ENCODE peak calls at places on chromosome 18, in four cellular contexts. C is colonic mucosa, L is endodermal cell, E is mesendoderm. F is an unnamed sample.

GRCh38 chr18:45481846-45482245 is 133.4 kb upstream of the SLC14A2 start:
- DNase-seq in C (no peak), L (no peak), E (no peak), F (no peak)

GRCh38 chr18:59266459-59266858 is 6.8 kb downstream of the RAX start:
- DNase-seq in C (no peak), L (no peak), E (no peak), F (no peak)

GRCh38 chr18:61901334-61901986 is 8.7 kb upstream of the RNF152 start:
- DNase-seq in C (peak), L (peak), E (peak), F (peak)

GRCh38 chr18:67705748-67706147 is 189.2 kb upstream of the DSEL start:
- DNase-seq in C (no peak), L (peak), E (peak), F (peak)

GRCh38 chr18:55319517-55319905 is 268.5 kb downstream of the TCF4 start:
- DNase-seq in C (no peak), L (no peak), E (no peak), F (no peak)

GRCh38 chr18:31213641-31214040 is 51.0 kb upstream of the DSC1 start:
- DNase-seq in C (no peak), L (no peak), E (no peak), F (no peak)

GRCh38 chr18:13429016-13429415 is 210.5 kb downstream of the LDLRAD4 start:
- DNase-seq in C (no peak), L (no peak), E (no peak), F (no peak)

GRCh38 chr18:70190529-70190928 is 15.0 kb downstream of the RTTN start:
- DNase-seq in C (no peak), L (no peak), E (no peak), F (no peak)

GRCh38 chr18:79863946-79864725 is 66.4 kb downstream of the KCNG2 start:
- DNase-seq in C (peak), L (peak), E (no peak), F (no peak)

GRCh38 chr18:45715212-45715780 is 8.7 kb upstream of the SLC14A1 start:
- DNase-seq in C (no peak), L (peak), E (peak), F (no peak)

GRCh38 chr18:2912357-2913299 is 65.8 kb downstream of the EMILIN2 start:
- DNase-seq in C (no peak), L (peak), E (no peak), F (no peak)

GRCh38 chr18:56067216-56067611 is 479.2 kb upstream of the TCF4 start:
- DNase-seq in C (no peak), L (no peak), E (no peak), F (no peak)

GRCh38 chr18:12911025-12911927 is 27.2 kb upstream of the PTPN2 start:
- DNase-seq in C (no peak), L (peak), E (peak), F (no peak)

GRCh38 chr18:28248653-28249052 is 71.7 kb upstream of the CDH2 start:
- DNase-seq in C (no peak), L (no peak), E (peak), F (no peak)

GRCh38 chr18:76821875-76822509 is 365 bp upstream of the ZNF236 start:
- DNase-seq in C (peak), L (peak), E (peak), F (peak)

GRCh38 chr18:67261931-67262552 is 254.5 kb downstream of the DSEL start:
- DNase-seq in C (no peak), L (no peak), E (no peak), F (no peak)

GRCh38 chr18:12087483-12087960 is 6.1 kb upstream of the ANKRD62 start:
- DNase-seq in C (no peak), L (no peak), E (no peak), F (no peak)

GRCh38 chr18:40553029-40553428 is 1402.0 kb upstream of the PIK3C3 start:
- DNase-seq in C (no peak), L (no peak), E (no peak), F (no peak)

GRCh38 chr18:28003451-28003850 is 173.5 kb downstream of the CDH2 start:
- DNase-seq in C (no peak), L (no peak), E (no peak), F (no peak)

GRCh38 chr18:73124165-73124564 is 256.4 kb upstream of the NETO1 start:
- DNase-seq in C (no peak), L (no peak), E (no peak), F (no peak)

GRCh38 chr18:39209173-39209572 is 1643.6 kb upstream of the CELF4 start:
- DNase-seq in C (no peak), L (no peak), E (no peak), F (no peak)

GRCh38 chr18:45378308-45378707 is 237.0 kb upstream of the SLC14A2 start:
- DNase-seq in C (no peak), L (no peak), E (no peak), F (no peak)

GRCh38 chr18:45588831-45589558 is 26.3 kb upstream of the SLC14A2 start:
- DNase-seq in C (no peak), L (no peak), E (no peak), F (no peak)

GRCh38 chr18:46916551-46917107 is 678 bp downstream of the PIAS2 start:
- DNase-seq in C (peak), L (peak), E (peak), F (no peak)

GRCh38 chr18:4200399-4200798 is 254.7 kb downstream of the DLGAP1 start:
- DNase-seq in C (no peak), L (no peak), E (no peak), F (no peak)

GRCh38 chr18:68922392-68922791 is 124.5 kb downstream of the CCDC102B start:
- DNase-seq in C (no peak), L (no peak), E (no peak), F (no peak)

GRCh38 chr18:25915907-25916306 is 174.5 kb downstream of the SS18 start:
- DNase-seq in C (no peak), L (no peak), E (peak), F (no peak)

GRCh38 chr18:47418746-47419145 is 167.3 kb upstream of the SKOR2 start:
- DNase-seq in C (no peak), L (no peak), E (peak), F (no peak)

GRCh38 chr18:40672590-40672989 is 1282.4 kb upstream of the PIK3C3 start:
- DNase-seq in C (no peak), L (peak), E (peak), F (peak)

GRCh38 chr18:59917422-59917821 is 17.6 kb downstream of the PMAIP1 start:
- DNase-seq in C (no peak), L (no peak), E (no peak), F (no peak)

GRCh38 chr18:74082476-74083070 is 65.1 kb downstream of the FBXO15 start:
- DNase-seq in C (peak), L (peak), E (peak), F (peak)

GRCh38 chr18:74331404-74331803 is 15.8 kb downstream of the C18orf63 start:
- DNase-seq in C (no peak), L (no peak), E (peak), F (peak)

GRCh38 chr18:79798346-79798998 is 734 bp downstream of the KCNG2 start:
- DNase-seq in C (no peak), L (peak), E (no peak), F (peak)

GRCh38 chr18:6561029-6561861 is 146.5 kb upstream of the L3MBTL4 start:
- DNase-seq in C (peak), L (peak), E (peak), F (peak)

GRCh38 chr18:32881009-32881408 is 108.2 kb upstream of the KLHL14 start:
- DNase-seq in C (no peak), L (no peak), E (no peak), F (no peak)

GRCh38 chr18:69400976-69401474 is 337 bp downstream of the DOK6 start:
- DNase-seq in C (no peak), L (peak), E (peak), F (peak)

GRCh38 chr18:5309888-5310470 is 14.5 kb upstream of the ZBTB14 start:
- DNase-seq in C (no peak), L (no peak), E (no peak), F (no peak)

GRCh38 chr18:43393174-43393573 is 115.9 kb upstream of the SYT4 start:
- DNase-seq in C (no peak), L (no peak), E (no peak), F (no peak)

GRCh38 chr18:73639788-73640187 is 507.8 kb downstream of the FBXO15 start:
- DNase-seq in C (no peak), L (no peak), E (no peak), F (no peak)

GRCh38 chr18:23451011-23451410 is 2.1 kb upstream of the RIOK3 start:
- DNase-seq in C (no peak), L (no peak), E (no peak), F (no peak)

GRCh38 chr18:23450022-23450421 is 3.1 kb upstream of the RIOK3 start:
- DNase-seq in C (no peak), L (no peak), E (peak), F (no peak)

GRCh38 chr18:23452728-23453656 is at the start of gene RIOK3:
- DNase-seq in C (peak), L (peak), E (peak), F (peak)

GRCh38 chr18:23452347-23452727 is 750 bp upstream of the RIOK3 start:
- DNase-seq in C (no peak), L (no peak), E (no peak), F (no peak)

DNA sequence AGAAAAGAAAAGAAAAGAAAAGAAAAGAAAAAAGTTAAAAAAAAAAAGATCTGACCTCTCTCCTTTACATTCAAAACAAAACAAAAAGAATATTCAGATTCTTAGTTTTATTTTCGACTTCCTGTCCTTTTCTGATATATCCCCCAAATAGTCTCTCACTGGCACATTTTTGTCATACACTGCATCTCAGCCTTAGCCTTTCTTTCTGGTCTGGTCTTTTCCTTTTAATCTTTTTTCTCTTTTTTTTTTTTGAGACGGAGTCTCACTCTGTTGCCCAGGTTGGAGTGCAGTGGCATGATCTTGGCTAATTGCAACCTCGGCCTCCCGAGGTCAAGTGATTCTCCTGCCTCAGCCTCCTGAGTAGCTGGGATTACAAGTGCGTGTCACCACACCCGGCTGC is 1.6 kb upstream of the RIOK3 start:
- DNase-seq in C (no peak), L (no peak), E (no peak), F (no peak)
- H3K9ac ChIP-seq in C (no peak), L (no peak), E (no peak), F (no peak)

DNA sequence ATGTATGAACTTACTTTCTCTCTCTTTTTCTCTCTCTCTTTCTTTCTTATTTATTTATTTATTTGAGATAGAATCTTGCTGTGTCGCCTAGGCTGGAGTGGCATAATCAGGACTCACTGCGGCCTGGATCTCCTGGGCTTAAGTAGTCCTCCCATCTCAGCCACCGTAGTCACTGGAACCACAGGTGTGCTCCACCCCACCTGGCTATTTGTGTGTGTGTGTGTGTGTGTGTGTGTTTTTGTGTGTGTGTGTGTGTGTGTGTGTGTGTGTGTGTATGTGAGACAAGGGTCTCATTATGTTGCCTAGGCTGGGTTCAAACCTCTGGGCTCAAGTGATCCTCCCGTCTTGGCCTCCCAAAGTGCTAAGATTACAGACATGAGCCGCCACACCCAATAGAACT is 64.3 kb downstream of the KIAA1328 start:
- DNase-seq in C (no peak), L (no peak), E (no peak), F (no peak)
- H3K4me3 ChIP-seq in C (no peak), L (no peak), E (no peak), F (no peak)

GRCh38 chr18:10235553-10235952 is 218.9 kb upstream of the APCDD1 start:
- DNase-seq in C (peak), L (no peak), E (no peak), F (no peak)

GRCh38 chr18:10239138-10239537 is 215.3 kb upstream of the APCDD1 start:
- DNase-seq in C (no peak), L (no peak), E (no peak), F (no peak)

GRCh38 chr18:10241571-10241970 is 212.9 kb upstream of the APCDD1 start:
- DNase-seq in C (no peak), L (no peak), E (no peak), F (no peak)

GRCh38 chr18:10242922-10243680 is 211.3 kb upstream of the APCDD1 start:
- DNase-seq in C (no peak), L (peak), E (peak), F (peak)

DNA sequence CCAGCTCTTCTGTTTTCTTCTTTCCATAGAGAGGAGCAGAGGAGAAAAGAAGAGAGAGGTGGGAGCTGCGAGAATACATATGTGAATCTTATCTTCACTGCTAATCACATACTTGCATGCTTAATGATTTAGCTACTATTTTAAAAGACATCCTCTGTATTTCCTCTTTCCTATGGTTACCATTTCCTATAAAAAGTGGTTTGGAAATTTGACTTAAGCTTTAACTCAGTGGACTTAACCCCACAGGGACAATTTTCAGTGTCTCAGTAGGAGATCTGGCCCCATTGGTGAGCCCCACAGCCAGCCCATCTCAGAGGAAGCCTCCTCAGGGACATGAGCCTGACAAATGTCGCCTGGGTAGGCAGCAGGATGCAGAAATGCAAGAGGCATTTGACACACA is 214.2 kb upstream of the APCDD1 start:
- DNase-seq in C (no peak), L (no peak), E (peak), F (no peak)
- H3K9ac ChIP-seq in C (no peak), L (no peak), E (no peak), F (no peak)

DNA sequence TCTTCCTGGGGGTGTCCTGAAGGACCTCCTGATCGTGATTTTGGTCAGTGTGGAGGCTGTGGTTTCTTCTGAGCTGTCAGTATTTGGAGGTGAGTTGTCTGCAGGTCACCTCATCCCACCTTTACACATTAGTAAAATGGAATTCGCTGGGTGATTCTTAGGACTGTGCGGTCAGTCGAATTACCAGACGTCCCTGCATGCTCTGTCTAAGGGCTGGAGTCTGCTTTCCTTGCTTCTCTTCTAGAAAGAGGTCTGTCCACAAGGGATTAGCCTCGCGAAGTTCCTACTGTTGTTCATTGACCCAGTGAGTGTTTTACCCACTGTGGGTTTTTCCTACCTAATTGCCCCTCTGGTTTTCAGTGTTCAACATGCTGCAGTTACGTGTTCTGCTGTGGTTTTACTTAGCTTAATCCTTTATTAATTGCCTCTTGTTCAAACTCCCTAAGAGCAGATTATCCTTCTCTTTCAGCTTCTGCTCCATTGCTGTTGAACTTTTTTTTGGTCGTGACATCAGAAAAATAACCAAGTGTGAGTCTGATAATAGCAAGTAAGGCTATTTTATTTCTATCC is 183.4 kb downstream of the NEDD4L start:
- DNase-seq in C (no peak), L (no peak), E (no peak), F (peak)
- H3K4me3 ChIP-seq in C (no peak), L (no peak), E (no peak), F (no peak)

GRCh38 chr18:51955136-51955535 is 384.9 kb upstream of the DCC start:
- DNase-seq in C (no peak), L (no peak), E (no peak), F (no peak)
- H3K9ac ChIP-seq in C (no peak), L (no peak), E (no peak), F (no peak)

GRCh38 chr18:63795611-63796010 is 20.4 kb downstream of the SERPINB7 start:
- DNase-seq in C (no peak), L (no peak), E (peak), F (no peak)
- H3K4me3 ChIP-seq in C (no peak), L (no peak), E (no peak), F (no peak)

GRCh38 chr18:10244341-10244740 is 210.1 kb upstream of the APCDD1 start:
- DNase-seq in C (no peak), L (no peak), E (no peak), F (no peak)
- H3K9ac ChIP-seq in C (no peak), L (no peak), E (no peak), F (no peak)

GRCh38 chr18:34495434-34495833 is 214.7 kb upstream of the DTNA start:
- DNase-seq in C (no peak), L (no peak), E (no peak), F (no peak)
- H3K4me3 ChIP-seq in C (no peak), L (peak), E (no peak), F (no peak)

GRCh38 chr18:49055787-49056186 is 105.0 kb upstream of the SMAD7 start:
- DNase-seq in C (no peak), L (no peak), E (no peak), F (no peak)
- H3K9ac ChIP-seq in C (no peak), L (no peak), E (no peak), F (no peak)

GRCh38 chr18:49456794-49457193 is 3.7 kb downstream of the DYM start:
- DNase-seq in C (no peak), L (no peak), E (peak), F (no peak)
- H3K4me3 ChIP-seq in C (no peak), L (no peak), E (no peak), F (no peak)

F was measured in neural progenitor cell.